ENCODE peak calls at places on chromosomes 5 and 9, in nine cellular contexts. One of them, this sample, is unnamed.

GRCh38 chr5:8349855-8350254 is 480.9 kb downstream of the MTRR start:
- DNase-seq in effector CD4-positive, alpha-beta T cell: no peak
- DNase-seq in EL: no peak
- DNase-seq in pancreas: no peak
- DNase-seq in effector memory CD4-positive, alpha-beta T cell: no peak
- DNase-seq in CD8-positive, alpha-beta T cell: no peak
- DNase-seq in nephron progenitor cell: no peak
- DNase-seq in AG04450: no peak
- DNase-seq in upper lobe of right lung: no peak
- DNase-seq in this sample: no peak

GRCh38 chr5:27578280-27578679 is 539.9 kb upstream of the CDH9 start:
- DNase-seq in effector CD4-positive, alpha-beta T cell: no peak
- DNase-seq in EL: no peak
- DNase-seq in pancreas: no peak
- DNase-seq in effector memory CD4-positive, alpha-beta T cell: no peak
- DNase-seq in CD8-positive, alpha-beta T cell: no peak
- DNase-seq in nephron progenitor cell: no peak
- DNase-seq in AG04450: no peak
- DNase-seq in upper lobe of right lung: no peak
- DNase-seq in this sample: no peak

GRCh38 chr5:1111727-1112289 is at the start of gene SLC12A7:
- DNase-seq in effector CD4-positive, alpha-beta T cell: peak; percentile 48
- DNase-seq in EL: no peak
- DNase-seq in pancreas: peak; percentile 68
- DNase-seq in effector memory CD4-positive, alpha-beta T cell: peak; percentile 41
- DNase-seq in CD8-positive, alpha-beta T cell: peak; percentile 79
- DNase-seq in nephron progenitor cell: peak; percentile 73
- DNase-seq in AG04450: no peak
- DNase-seq in upper lobe of right lung: peak; percentile 88
- DNase-seq in this sample: peak; percentile 56

GRCh38 chr5:14591548-14591947 is 10.0 kb downstream of the OTULINL start:
- DNase-seq in effector CD4-positive, alpha-beta T cell: no peak
- DNase-seq in EL: peak; percentile 56
- DNase-seq in pancreas: no peak
- DNase-seq in effector memory CD4-positive, alpha-beta T cell: no peak
- DNase-seq in CD8-positive, alpha-beta T cell: no peak
- DNase-seq in nephron progenitor cell: no peak
- DNase-seq in AG04450: no peak
- DNase-seq in upper lobe of right lung: no peak
- DNase-seq in this sample: no peak

GRCh38 chr9:16484744-16485143 is 385.7 kb downstream of the BNC2 start:
- DNase-seq in effector CD4-positive, alpha-beta T cell: no peak
- DNase-seq in EL: no peak
- DNase-seq in pancreas: no peak
- DNase-seq in effector memory CD4-positive, alpha-beta T cell: no peak
- DNase-seq in CD8-positive, alpha-beta T cell: no peak
- DNase-seq in nephron progenitor cell: no peak
- DNase-seq in AG04450: no peak
- DNase-seq in upper lobe of right lung: no peak
- DNase-seq in this sample: no peak

GRCh38 chr5:37208883-37209808 is 40.0 kb downstream of the CPLANE1 start:
- DNase-seq in effector CD4-positive, alpha-beta T cell: no peak
- DNase-seq in EL: peak; percentile 25
- DNase-seq in pancreas: no peak
- DNase-seq in effector memory CD4-positive, alpha-beta T cell: no peak
- DNase-seq in CD8-positive, alpha-beta T cell: peak; percentile 54
- DNase-seq in nephron progenitor cell: no peak
- DNase-seq in AG04450: no peak
- DNase-seq in upper lobe of right lung: no peak
- DNase-seq in this sample: no peak

GRCh38 chr5:22541037-22541436 is 312.1 kb downstream of the CDH12 start:
- DNase-seq in effector CD4-positive, alpha-beta T cell: no peak
- DNase-seq in EL: no peak
- DNase-seq in pancreas: no peak
- DNase-seq in effector memory CD4-positive, alpha-beta T cell: no peak
- DNase-seq in CD8-positive, alpha-beta T cell: no peak
- DNase-seq in nephron progenitor cell: no peak
- DNase-seq in AG04450: no peak
- DNase-seq in upper lobe of right lung: no peak
- DNase-seq in this sample: no peak

GRCh38 chr9:120928015-120928719 is 1.6 kb upstream of the TRAF1 start:
- DNase-seq in effector CD4-positive, alpha-beta T cell: no peak
- DNase-seq in EL: no peak
- DNase-seq in pancreas: peak; percentile 45
- DNase-seq in effector memory CD4-positive, alpha-beta T cell: no peak
- DNase-seq in CD8-positive, alpha-beta T cell: peak; percentile 70
- DNase-seq in nephron progenitor cell: no peak
- DNase-seq in AG04450: no peak
- DNase-seq in upper lobe of right lung: peak; percentile 83
- DNase-seq in this sample: no peak

GRCh38 chr5:2017540-2018389 is 135.0 kb upstream of the IRX4 start:
- DNase-seq in effector CD4-positive, alpha-beta T cell: no peak
- DNase-seq in EL: no peak
- DNase-seq in pancreas: no peak
- DNase-seq in effector memory CD4-positive, alpha-beta T cell: no peak
- DNase-seq in CD8-positive, alpha-beta T cell: no peak
- DNase-seq in nephron progenitor cell: no peak
- DNase-seq in AG04450: no peak
- DNase-seq in upper lobe of right lung: no peak
- DNase-seq in this sample: peak; percentile 10

GRCh38 chr9:80699551-80699998 is 989.8 kb downstream of the TLE1 start:
- DNase-seq in effector CD4-positive, alpha-beta T cell: no peak
- DNase-seq in EL: peak; percentile 39
- DNase-seq in pancreas: no peak
- DNase-seq in effector memory CD4-positive, alpha-beta T cell: no peak
- DNase-seq in CD8-positive, alpha-beta T cell: no peak
- DNase-seq in nephron progenitor cell: no peak
- DNase-seq in AG04450: peak; percentile 26
- DNase-seq in upper lobe of right lung: no peak
- DNase-seq in this sample: no peak

GRCh38 chr5:180658774-180659564 is 9.6 kb upstream of the FLT4 start:
- DNase-seq in effector CD4-positive, alpha-beta T cell: no peak
- DNase-seq in EL: no peak
- DNase-seq in pancreas: no peak
- DNase-seq in effector memory CD4-positive, alpha-beta T cell: no peak
- DNase-seq in CD8-positive, alpha-beta T cell: no peak
- DNase-seq in nephron progenitor cell: no peak
- DNase-seq in AG04450: no peak
- DNase-seq in upper lobe of right lung: peak; percentile 47
- DNase-seq in this sample: no peak

GRCh38 chr5:95285406-95285761 is 490 bp upstream of the MCTP1 start:
- DNase-seq in effector CD4-positive, alpha-beta T cell: no peak
- DNase-seq in EL: no peak
- DNase-seq in pancreas: no peak
- DNase-seq in effector memory CD4-positive, alpha-beta T cell: no peak
- DNase-seq in CD8-positive, alpha-beta T cell: no peak
- DNase-seq in nephron progenitor cell: no peak
- DNase-seq in AG04450: no peak
- DNase-seq in upper lobe of right lung: no peak
- DNase-seq in this sample: no peak